ENCODE peak calls at places on chromosomes 3 and 15, in eight cellular contexts. Q, R, B, T, Z, M, L and O are unnamed samples.

GRCh38 chr15:68412218-68412617 is 19.7 kb downstream of the ITGA11 start:
- DNase-seq in Z (no peak), M (no peak), Q (no peak), B (no peak), T (peak), L (no peak), R (no peak), O (no peak)

GRCh38 chr3:71547254-71548198 is 36.0 kb downstream of the FOXP1 start:
- DNase-seq in B (peak), Z (no peak), T (no peak), M (no peak), L (peak), R (peak), Q (no peak), O (no peak)

GRCh38 chr3:180855364-180855763 is 57.1 kb upstream of the FXR1 start:
- DNase-seq in B (no peak), L (no peak), T (no peak), R (no peak), Q (no peak), M (no peak), Z (no peak), O (no peak)

GRCh38 chr15:89003865-89004725 is 84.2 kb upstream of the ABHD2 start:
- DNase-seq in M (no peak), T (peak), B (no peak), Z (no peak), R (peak), L (peak), Q (peak), O (no peak)

GRCh38 chr3:85185495-85185894 is 226.7 kb downstream of the CADM2 start:
- DNase-seq in L (no peak), Q (no peak), B (no peak), R (no peak), T (no peak), Z (no peak), M (no peak), O (no peak)

GRCh38 chr3:134630506-134630905 is 20.3 kb downstream of the KY start:
- DNase-seq in R (no peak), Z (no peak), L (no peak), M (no peak), B (no peak), T (no peak), Q (no peak), O (peak)

GRCh38 chr3:55646121-55646520 is 159.0 kb upstream of the WNT5A start:
- DNase-seq in Z (no peak), R (no peak), L (no peak), B (no peak), M (no peak), T (no peak), Q (no peak), O (no peak)

GRCh38 chr3:59535791-59536221 is 486.0 kb upstream of the CFAP20DC start:
- DNase-seq in L (no peak), Q (peak), Z (no peak), R (peak), B (no peak), T (no peak), M (no peak), O (peak)

GRCh38 chr15:69311319-69311721 is 12.6 kb downstream of the PAQR5 start:
- DNase-seq in M (no peak), Q (no peak), T (no peak), L (no peak), Z (no peak), B (no peak), R (peak), O (peak)

GRCh38 chr3:77320514-77320913 is 280.6 kb downstream of the ROBO2 start:
- DNase-seq in Z (no peak), R (peak), B (no peak), Q (peak), L (peak), T (no peak), M (no peak), O (peak)
- TF ChIP-seq CTCF in Z (peak), R (peak), B (peak), Q (peak), L (peak), T (no peak), M (no peak), O (peak)

DNA sequence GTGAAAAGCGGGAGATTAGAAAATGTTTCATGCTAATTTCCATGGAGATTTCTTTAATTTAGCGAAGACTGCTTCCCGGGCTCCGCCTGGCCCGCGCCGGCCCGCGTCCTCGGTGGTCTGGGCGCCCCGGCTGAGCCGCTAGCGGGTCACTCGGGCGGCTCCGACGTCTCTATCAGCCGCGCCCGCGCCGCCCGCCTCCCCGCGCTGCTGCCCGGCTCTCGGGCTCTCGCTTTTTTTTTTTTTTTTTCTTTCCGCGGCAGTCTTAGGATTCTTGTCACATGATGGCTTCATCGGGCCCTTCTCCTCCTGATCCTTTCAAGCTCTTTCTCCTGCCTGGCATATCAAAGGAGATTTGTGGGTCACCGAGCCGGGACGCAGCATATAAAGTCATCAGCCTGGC is 617.3 kb downstream of the NR2F2 start:
- DNase-seq in Z (no peak), R (peak), L (peak), B (no peak), T (no peak), M (no peak), Q (peak), O (no peak)
- TF ChIP-seq CTCF in Z (no peak), R (no peak), L (no peak), B (no peak), T (no peak), M (no peak), Q (no peak), O (no peak)

DNA sequence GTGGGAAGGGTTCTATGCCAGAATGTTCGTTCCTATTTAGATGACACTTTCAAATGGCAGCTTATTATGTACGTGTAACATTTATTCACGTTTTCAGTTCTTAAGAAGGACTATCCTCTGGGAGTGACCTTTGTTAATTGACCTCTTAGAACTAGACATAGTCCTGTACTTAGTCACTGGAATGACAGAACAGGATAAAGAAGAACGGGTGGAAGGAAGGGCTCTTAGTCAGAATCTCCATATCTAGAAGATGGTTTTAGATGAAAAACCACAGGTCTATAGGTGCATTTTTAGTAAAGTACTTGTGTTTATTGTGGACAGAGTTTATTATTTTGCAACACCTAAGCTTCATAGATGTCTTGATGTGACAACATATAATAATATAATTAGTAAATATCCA is 6.5 kb downstream of the METTL6 start:
- DNase-seq in Z (no peak), M (no peak), L (no peak), T (no peak), Q (no peak), R (no peak), B (no peak), O (peak)
- TF ChIP-seq CTCF in Z (no peak), M (no peak), L (no peak), T (no peak), Q (no peak), R (no peak), B (no peak), O (no peak)

GRCh38 chr3:96209703-96210102 is 604.7 kb upstream of the EPHA6 start:
- DNase-seq in R (no peak), B (no peak), L (peak), Q (no peak), T (no peak), M (no peak), Z (no peak), O (no peak)

GRCh38 chr3:96214941-96215340 is 599.5 kb upstream of the EPHA6 start:
- DNase-seq in Q (no peak), L (no peak), Z (no peak), R (no peak), T (no peak), M (no peak), B (no peak), O (no peak)

DNA sequence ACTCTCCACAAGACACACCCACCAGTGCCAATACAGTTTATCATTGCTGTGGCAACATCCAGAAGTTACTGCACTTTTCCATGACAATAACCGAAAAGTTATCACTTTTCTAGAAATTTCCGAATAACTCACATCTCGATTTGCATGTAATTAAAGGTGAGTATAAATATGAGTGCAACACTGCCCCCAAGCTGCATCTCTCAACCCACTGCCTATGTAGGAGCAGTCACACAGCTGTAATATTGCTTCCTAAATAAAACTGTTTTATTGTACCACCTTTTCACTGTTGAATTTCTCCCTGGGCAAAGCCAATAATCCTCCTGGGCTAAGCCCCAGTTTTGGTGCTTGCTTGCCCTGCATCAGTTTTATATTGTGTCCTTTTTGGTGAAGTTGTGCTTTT is 601.0 kb upstream of the EPHA6 start:
- DNase-seq in M (no peak), B (no peak), Q (no peak), R (no peak), T (no peak), L (no peak), Z (no peak), O (no peak)
- TF ChIP-seq CTCF in M (no peak), B (no peak), Q (no peak), R (no peak), T (no peak), L (no peak), Z (no peak), O (no peak)

DNA sequence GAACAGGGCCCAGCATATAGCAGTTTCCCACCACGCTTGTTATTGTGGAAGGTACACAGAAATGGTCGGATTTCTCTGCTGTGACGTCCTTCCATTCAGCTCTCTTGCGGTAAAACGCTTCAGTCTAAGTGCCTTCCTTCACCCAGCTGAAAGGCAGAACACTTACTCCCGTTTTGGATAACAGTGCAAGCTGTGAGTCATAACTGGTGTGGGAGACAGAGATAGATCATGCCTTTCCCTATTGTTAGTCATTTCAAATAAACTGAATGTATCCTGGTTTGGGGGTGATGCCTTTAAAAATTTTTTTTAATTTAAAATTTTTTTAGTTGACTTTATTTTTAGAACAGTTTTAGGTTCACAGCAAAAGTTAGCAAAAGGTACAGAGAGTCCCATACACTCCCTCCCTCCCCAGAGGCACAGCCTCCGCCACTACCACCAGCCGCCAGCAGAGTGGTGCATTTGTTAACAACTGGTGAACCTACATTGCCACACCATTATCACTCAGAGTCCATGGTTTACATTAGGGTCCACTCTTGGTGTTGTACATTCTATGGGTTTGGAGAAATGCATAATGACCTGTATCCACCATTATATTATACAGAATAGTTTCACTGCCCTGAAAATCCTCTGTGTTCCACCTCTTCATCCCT is 94.9 kb upstream of the NSMCE3 start:
- DNase-seq in R (peak), B (no peak), T (no peak), Z (no peak), Q (peak), M (no peak), L (no peak), O (peak)
- TF ChIP-seq CTCF in R (peak), B (no peak), T (no peak), Z (no peak), Q (peak), M (no peak), L (peak), O (peak)

GRCh38 chr15:90716976-90717821 is at the start of gene BLM:
- DNase-seq in L (peak), M (peak), B (peak), T (peak), Q (peak), Z (peak), R (peak), O (peak)
- TF ChIP-seq CTCF in L (no peak), M (peak), B (no peak), T (peak), Q (peak), Z (peak), R (peak), O (peak)